ENCODE peak calls at places on chromosomes 3 and 15, in ten cellular contexts. One of them, this sample, is unnamed.

GRCh38 chr15:68316061-68316804 is 38.7 kb downstream of the FEM1B start:
- DNase-seq in lower leg skin: no peak
- DNase-seq in GM13977: no peak
- DNase-seq in type B pancreatic cell: peak; percentile 66
- DNase-seq in cardiac fibroblast: no peak
- DNase-seq in foreskin fibroblast: no peak
- DNase-seq in GM12865: peak; percentile 14
- DNase-seq in progenitor cell of endocrine pancreas: no peak
- DNase-seq in kidney: peak; percentile 39
- DNase-seq in GM20000: no peak
- DNase-seq in this sample: no peak

GRCh38 chr3:197305854-197306253 is 7.4 kb upstream of the DLG1 start:
- DNase-seq in GM12865: peak; percentile 86
- DNase-seq in GM13977: peak; percentile 56
- DNase-seq in cardiac fibroblast: peak; percentile 71
- DNase-seq in kidney: no peak
- DNase-seq in GM20000: peak; percentile 55
- DNase-seq in progenitor cell of endocrine pancreas: no peak
- DNase-seq in foreskin fibroblast: peak; percentile 51
- DNase-seq in lower leg skin: no peak
- DNase-seq in type B pancreatic cell: no peak
- DNase-seq in this sample: peak; percentile 61

GRCh38 chr3:59685432-59685831 is 635.6 kb upstream of the CFAP20DC start:
- DNase-seq in kidney: no peak
- DNase-seq in foreskin fibroblast: no peak
- DNase-seq in GM12865: no peak
- DNase-seq in GM13977: no peak
- DNase-seq in GM20000: no peak
- DNase-seq in lower leg skin: no peak
- DNase-seq in type B pancreatic cell: no peak
- DNase-seq in progenitor cell of endocrine pancreas: no peak
- DNase-seq in cardiac fibroblast: no peak
- DNase-seq in this sample: no peak

GRCh38 chr3:131174752-131175151 is 148.1 kb downstream of the NEK11 start:
- DNase-seq in kidney: no peak
- DNase-seq in GM20000: peak; percentile 15
- DNase-seq in progenitor cell of endocrine pancreas: no peak
- DNase-seq in type B pancreatic cell: no peak
- DNase-seq in GM13977: peak; percentile 17
- DNase-seq in lower leg skin: no peak
- DNase-seq in foreskin fibroblast: peak; percentile 9
- DNase-seq in GM12865: peak; percentile 67
- DNase-seq in cardiac fibroblast: peak; percentile 38
- DNase-seq in this sample: no peak

GRCh38 chr3:194870394-194871110 is 184.9 kb downstream of the FAM43A start:
- DNase-seq in GM13977: no peak
- DNase-seq in GM12865: no peak
- DNase-seq in kidney: no peak
- DNase-seq in cardiac fibroblast: peak; percentile 36
- DNase-seq in type B pancreatic cell: no peak
- DNase-seq in foreskin fibroblast: peak; percentile 30
- DNase-seq in lower leg skin: no peak
- DNase-seq in GM20000: no peak
- DNase-seq in progenitor cell of endocrine pancreas: no peak
- DNase-seq in this sample: peak; percentile 25

GRCh38 chr3:71219744-71220638 is 363.5 kb downstream of the FOXP1 start:
- DNase-seq in lower leg skin: no peak
- DNase-seq in cardiac fibroblast: no peak
- DNase-seq in type B pancreatic cell: no peak
- DNase-seq in foreskin fibroblast: no peak
- DNase-seq in kidney: no peak
- DNase-seq in GM13977: peak; percentile 43
- DNase-seq in GM12865: peak; percentile 62
- DNase-seq in progenitor cell of endocrine pancreas: no peak
- DNase-seq in GM20000: peak; percentile 49
- DNase-seq in this sample: no peak

GRCh38 chr3:148079370-148079769 is 618.3 kb upstream of the AGTR1 start:
- DNase-seq in GM13977: no peak
- DNase-seq in GM12865: no peak
- DNase-seq in lower leg skin: no peak
- DNase-seq in cardiac fibroblast: no peak
- DNase-seq in progenitor cell of endocrine pancreas: no peak
- DNase-seq in type B pancreatic cell: no peak
- DNase-seq in GM20000: no peak
- DNase-seq in kidney: no peak
- DNase-seq in foreskin fibroblast: no peak
- DNase-seq in this sample: no peak

GRCh38 chr3:37779289-37780152 is 82.2 kb upstream of the CTDSPL start:
- DNase-seq in type B pancreatic cell: no peak
- DNase-seq in cardiac fibroblast: peak; percentile 89
- DNase-seq in GM13977: peak; percentile 68
- DNase-seq in lower leg skin: no peak
- DNase-seq in GM12865: peak; percentile 77
- DNase-seq in kidney: no peak
- DNase-seq in foreskin fibroblast: peak; percentile 65
- DNase-seq in GM20000: peak; percentile 67
- DNase-seq in progenitor cell of endocrine pancreas: peak; percentile 22
- DNase-seq in this sample: peak; percentile 61

GRCh38 chr3:12822725-12823373 is 18.5 kb downstream of the RPL32 start:
- DNase-seq in GM20000: no peak
- DNase-seq in type B pancreatic cell: no peak
- DNase-seq in GM12865: no peak
- DNase-seq in GM13977: no peak
- DNase-seq in foreskin fibroblast: no peak
- DNase-seq in kidney: no peak
- DNase-seq in progenitor cell of endocrine pancreas: no peak
- DNase-seq in lower leg skin: no peak
- DNase-seq in cardiac fibroblast: peak; percentile 50
- DNase-seq in this sample: peak; percentile 30
- TF ChIP-seq CTCF in GM20000: peak; percentile 44
- TF ChIP-seq CTCF in type B pancreatic cell: peak; percentile 59
- TF ChIP-seq CTCF in GM12865: peak; percentile 37
- TF ChIP-seq CTCF in GM13977: no peak
- TF ChIP-seq CTCF in foreskin fibroblast: peak; percentile 26
- TF ChIP-seq CTCF in kidney: peak; percentile 5
- TF ChIP-seq CTCF in progenitor cell of endocrine pancreas: peak; percentile 48
- TF ChIP-seq CTCF in lower leg skin: no peak
- TF ChIP-seq CTCF in cardiac fibroblast: peak; percentile 39
- TF ChIP-seq CTCF in this sample: peak; percentile 55

GRCh38 chr3:13783556-13783955 is 96.3 kb downstream of the WNT7A start:
- DNase-seq in type B pancreatic cell: no peak
- DNase-seq in GM13977: no peak
- DNase-seq in kidney: no peak
- DNase-seq in GM20000: no peak
- DNase-seq in GM12865: no peak
- DNase-seq in foreskin fibroblast: no peak
- DNase-seq in lower leg skin: no peak
- DNase-seq in progenitor cell of endocrine pancreas: no peak
- DNase-seq in cardiac fibroblast: no peak
- DNase-seq in this sample: no peak

GRCh38 chr3:13781417-13781816 is 98.5 kb downstream of the WNT7A start:
- DNase-seq in cardiac fibroblast: no peak
- DNase-seq in type B pancreatic cell: no peak
- DNase-seq in lower leg skin: no peak
- DNase-seq in GM12865: no peak
- DNase-seq in GM13977: no peak
- DNase-seq in GM20000: no peak
- DNase-seq in progenitor cell of endocrine pancreas: no peak
- DNase-seq in kidney: no peak
- DNase-seq in foreskin fibroblast: no peak
- DNase-seq in this sample: no peak

GRCh38 chr3:13780432-13781173 is 99.3 kb downstream of the WNT7A start:
- DNase-seq in GM13977: no peak
- DNase-seq in GM20000: no peak
- DNase-seq in lower leg skin: no peak
- DNase-seq in GM12865: no peak
- DNase-seq in type B pancreatic cell: no peak
- DNase-seq in progenitor cell of endocrine pancreas: no peak
- DNase-seq in foreskin fibroblast: no peak
- DNase-seq in cardiac fibroblast: no peak
- DNase-seq in kidney: no peak
- DNase-seq in this sample: no peak

GRCh38 chr3:13785351-13785750 is 94.5 kb downstream of the WNT7A start:
- DNase-seq in type B pancreatic cell: no peak
- DNase-seq in cardiac fibroblast: no peak
- DNase-seq in lower leg skin: no peak
- DNase-seq in progenitor cell of endocrine pancreas: no peak
- DNase-seq in GM12865: no peak
- DNase-seq in foreskin fibroblast: no peak
- DNase-seq in GM13977: no peak
- DNase-seq in kidney: no peak
- DNase-seq in GM20000: no peak
- DNase-seq in this sample: no peak

DNA sequence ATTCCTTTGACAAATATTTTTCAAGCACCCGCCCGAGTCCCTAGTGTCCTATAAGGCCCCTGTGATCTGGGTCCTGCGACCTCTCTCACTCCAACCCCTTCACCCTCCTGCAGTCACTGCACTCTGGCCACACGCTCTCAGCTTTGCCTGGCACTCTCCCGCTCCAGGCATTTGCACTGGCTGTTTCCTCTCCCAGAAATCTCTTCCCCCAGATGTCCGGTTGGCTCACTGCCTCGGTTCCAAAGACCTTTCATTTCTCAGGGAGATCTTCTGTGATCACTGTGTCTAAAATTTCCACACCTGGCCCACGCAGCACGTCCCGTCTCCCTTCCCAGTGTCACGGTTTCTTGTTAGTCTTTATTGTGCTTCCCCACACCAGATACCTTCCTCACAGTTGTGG is 97.4 kb downstream of the WNT7A start:
- DNase-seq in foreskin fibroblast: no peak
- DNase-seq in GM20000: no peak
- DNase-seq in cardiac fibroblast: no peak
- DNase-seq in lower leg skin: no peak
- DNase-seq in kidney: peak; percentile 23
- DNase-seq in type B pancreatic cell: no peak
- DNase-seq in progenitor cell of endocrine pancreas: no peak
- DNase-seq in GM13977: no peak
- DNase-seq in GM12865: no peak
- DNase-seq in this sample: no peak
- TF ChIP-seq CTCF in foreskin fibroblast: no peak
- TF ChIP-seq CTCF in GM20000: no peak
- TF ChIP-seq CTCF in cardiac fibroblast: no peak
- TF ChIP-seq CTCF in lower leg skin: no peak
- TF ChIP-seq CTCF in kidney: no peak
- TF ChIP-seq CTCF in type B pancreatic cell: no peak
- TF ChIP-seq CTCF in progenitor cell of endocrine pancreas: no peak
- TF ChIP-seq CTCF in GM13977: no peak
- TF ChIP-seq CTCF in GM12865: no peak
- TF ChIP-seq CTCF in this sample: no peak

GRCh38 chr3:2166552-2166951 is 67.9 kb downstream of the CNTN4 start:
- DNase-seq in cardiac fibroblast: no peak
- DNase-seq in GM20000: no peak
- DNase-seq in foreskin fibroblast: no peak
- DNase-seq in lower leg skin: no peak
- DNase-seq in kidney: no peak
- DNase-seq in progenitor cell of endocrine pancreas: no peak
- DNase-seq in type B pancreatic cell: no peak
- DNase-seq in GM12865: peak; percentile 21
- DNase-seq in GM13977: no peak
- DNase-seq in this sample: no peak
- TF ChIP-seq CTCF in cardiac fibroblast: no peak
- TF ChIP-seq CTCF in GM20000: no peak
- TF ChIP-seq CTCF in foreskin fibroblast: no peak
- TF ChIP-seq CTCF in lower leg skin: no peak
- TF ChIP-seq CTCF in kidney: no peak
- TF ChIP-seq CTCF in progenitor cell of endocrine pancreas: peak; percentile 45
- TF ChIP-seq CTCF in type B pancreatic cell: peak; percentile 51
- TF ChIP-seq CTCF in GM12865: peak; percentile 15
- TF ChIP-seq CTCF in GM13977: peak; percentile 28
- TF ChIP-seq CTCF in this sample: no peak

DNA sequence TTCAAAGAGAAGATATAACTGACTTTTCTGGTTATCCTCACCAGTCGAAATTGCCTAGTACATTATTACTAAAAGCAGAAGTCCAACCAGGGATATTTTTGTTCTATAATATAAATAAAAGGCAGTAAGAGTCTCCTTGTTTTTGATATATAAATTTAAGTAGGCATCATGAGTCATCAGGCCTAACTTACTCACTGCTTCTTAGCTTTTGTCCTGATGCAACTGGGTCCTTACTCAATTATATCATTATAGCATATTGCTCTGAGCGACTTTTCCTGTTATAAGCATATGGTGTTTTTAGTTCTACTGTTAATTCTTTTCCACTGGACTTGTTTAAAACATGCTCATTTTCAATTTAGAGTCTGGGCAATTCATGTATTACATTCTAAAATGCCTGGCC is 910.1 kb downstream of the MCTP2 start:
- DNase-seq in GM20000: no peak
- DNase-seq in lower leg skin: no peak
- DNase-seq in GM13977: no peak
- DNase-seq in GM12865: no peak
- DNase-seq in cardiac fibroblast: peak; percentile 53
- DNase-seq in type B pancreatic cell: no peak
- DNase-seq in kidney: no peak
- DNase-seq in foreskin fibroblast: peak; percentile 64
- DNase-seq in progenitor cell of endocrine pancreas: no peak
- DNase-seq in this sample: peak; percentile 48
- TF ChIP-seq CTCF in GM20000: no peak
- TF ChIP-seq CTCF in lower leg skin: no peak
- TF ChIP-seq CTCF in GM13977: no peak
- TF ChIP-seq CTCF in GM12865: no peak
- TF ChIP-seq CTCF in cardiac fibroblast: no peak
- TF ChIP-seq CTCF in type B pancreatic cell: no peak
- TF ChIP-seq CTCF in kidney: no peak
- TF ChIP-seq CTCF in foreskin fibroblast: no peak
- TF ChIP-seq CTCF in progenitor cell of endocrine pancreas: no peak
- TF ChIP-seq CTCF in this sample: no peak

GRCh38 chr15:70275461-70276138 is 177.9 kb upstream of the TLE3 start:
- DNase-seq in lower leg skin: no peak
- DNase-seq in GM13977: no peak
- DNase-seq in cardiac fibroblast: no peak
- DNase-seq in type B pancreatic cell: no peak
- DNase-seq in GM20000: no peak
- DNase-seq in GM12865: no peak
- DNase-seq in progenitor cell of endocrine pancreas: no peak
- DNase-seq in foreskin fibroblast: no peak
- DNase-seq in kidney: no peak
- DNase-seq in this sample: no peak

GRCh38 chr15:70274908-70275307 is 177.2 kb upstream of the TLE3 start:
- DNase-seq in GM13977: no peak
- DNase-seq in kidney: no peak
- DNase-seq in cardiac fibroblast: no peak
- DNase-seq in GM20000: no peak
- DNase-seq in type B pancreatic cell: no peak
- DNase-seq in foreskin fibroblast: no peak
- DNase-seq in progenitor cell of endocrine pancreas: no peak
- DNase-seq in GM12865: no peak
- DNase-seq in lower leg skin: no peak
- DNase-seq in this sample: no peak

GRCh38 chr15:70274255-70274654 is 176.5 kb upstream of the TLE3 start:
- DNase-seq in GM20000: no peak
- DNase-seq in progenitor cell of endocrine pancreas: no peak
- DNase-seq in cardiac fibroblast: no peak
- DNase-seq in type B pancreatic cell: no peak
- DNase-seq in GM13977: no peak
- DNase-seq in foreskin fibroblast: no peak
- DNase-seq in lower leg skin: no peak
- DNase-seq in GM12865: no peak
- DNase-seq in kidney: no peak
- DNase-seq in this sample: no peak

GRCh38 chr15:70277556-70277955 is 179.8 kb upstream of the TLE3 start:
- DNase-seq in GM13977: no peak
- DNase-seq in foreskin fibroblast: no peak
- DNase-seq in kidney: no peak
- DNase-seq in cardiac fibroblast: no peak
- DNase-seq in GM20000: no peak
- DNase-seq in type B pancreatic cell: no peak
- DNase-seq in GM12865: no peak
- DNase-seq in progenitor cell of endocrine pancreas: no peak
- DNase-seq in lower leg skin: no peak
- DNase-seq in this sample: no peak

GRCh38 chr15:70276401-70276800 is 178.7 kb upstream of the TLE3 start:
- DNase-seq in lower leg skin: no peak
- DNase-seq in cardiac fibroblast: no peak
- DNase-seq in GM20000: no peak
- DNase-seq in progenitor cell of endocrine pancreas: no peak
- DNase-seq in type B pancreatic cell: no peak
- DNase-seq in kidney: no peak
- DNase-seq in foreskin fibroblast: no peak
- DNase-seq in GM12865: no peak
- DNase-seq in GM13977: no peak
- DNase-seq in this sample: no peak
- TF ChIP-seq CTCF in lower leg skin: no peak
- TF ChIP-seq CTCF in cardiac fibroblast: no peak
- TF ChIP-seq CTCF in GM20000: no peak
- TF ChIP-seq CTCF in progenitor cell of endocrine pancreas: no peak
- TF ChIP-seq CTCF in type B pancreatic cell: no peak
- TF ChIP-seq CTCF in kidney: no peak
- TF ChIP-seq CTCF in foreskin fibroblast: no peak
- TF ChIP-seq CTCF in GM12865: no peak
- TF ChIP-seq CTCF in GM13977: no peak
- TF ChIP-seq CTCF in this sample: no peak